ENCODE peak calls at places on chromosome 11, in six cellular contexts. One of them, this sample, is unnamed.

GRCh38 chr11:35893796-35894475 is 49.9 kb upstream of the LDLRAD3 start:
- DNase-seq in posterior cingulate gyrus: no peak
- DNase-seq in stimulated activated CD4-positive, alpha-beta T cell treated with anti-CD3 and anti-CD28 coated beads, Interleukin-12 subunit alpha, Interleukin-12 subunit beta, amount 100 ng/mL, for 4 hours: no peak
- DNase-seq in fibroblast of pulmonary artery: peak
- DNase-seq in ACHN: no peak
- DNase-seq in mucosa of descending colon: no peak
- DNase-seq in this sample: peak

GRCh38 chr11:34512810-34513673 is 552 bp downstream of the ELF5 start:
- DNase-seq in stimulated activated CD4-positive, alpha-beta T cell treated with anti-CD3 and anti-CD28 coated beads, Interleukin-12 subunit alpha, Interleukin-12 subunit beta, amount 100 ng/mL, for 4 hours: peak
- DNase-seq in fibroblast of pulmonary artery: peak
- DNase-seq in mucosa of descending colon: no peak
- DNase-seq in ACHN: peak
- DNase-seq in posterior cingulate gyrus: peak
- DNase-seq in this sample: no peak

GRCh38 chr11:92954003-92954402 is 15.4 kb upstream of the MTNR1B start:
- DNase-seq in ACHN: no peak
- DNase-seq in mucosa of descending colon: no peak
- DNase-seq in stimulated activated CD4-positive, alpha-beta T cell treated with anti-CD3 and anti-CD28 coated beads, Interleukin-12 subunit alpha, Interleukin-12 subunit beta, amount 100 ng/mL, for 4 hours: no peak
- DNase-seq in fibroblast of pulmonary artery: no peak
- DNase-seq in posterior cingulate gyrus: no peak
- DNase-seq in this sample: no peak

GRCh38 chr11:12478743-12479142 is 101.4 kb downstream of the PARVA start:
- DNase-seq in ACHN: no peak
- DNase-seq in posterior cingulate gyrus: no peak
- DNase-seq in fibroblast of pulmonary artery: peak
- DNase-seq in stimulated activated CD4-positive, alpha-beta T cell treated with anti-CD3 and anti-CD28 coated beads, Interleukin-12 subunit alpha, Interleukin-12 subunit beta, amount 100 ng/mL, for 4 hours: no peak
- DNase-seq in mucosa of descending colon: no peak
- DNase-seq in this sample: no peak

GRCh38 chr11:47186076-47186936 is at the start of gene PACSIN3:
- DNase-seq in posterior cingulate gyrus: peak
- DNase-seq in mucosa of descending colon: no peak
- DNase-seq in ACHN: peak
- DNase-seq in stimulated activated CD4-positive, alpha-beta T cell treated with anti-CD3 and anti-CD28 coated beads, Interleukin-12 subunit alpha, Interleukin-12 subunit beta, amount 100 ng/mL, for 4 hours: peak
- DNase-seq in fibroblast of pulmonary artery: peak
- DNase-seq in this sample: peak

GRCh38 chr11:113085446-113085845 is 124.2 kb downstream of the NCAM1 start:
- DNase-seq in posterior cingulate gyrus: no peak
- DNase-seq in mucosa of descending colon: no peak
- DNase-seq in ACHN: no peak
- DNase-seq in stimulated activated CD4-positive, alpha-beta T cell treated with anti-CD3 and anti-CD28 coated beads, Interleukin-12 subunit alpha, Interleukin-12 subunit beta, amount 100 ng/mL, for 4 hours: no peak
- DNase-seq in fibroblast of pulmonary artery: no peak
- DNase-seq in this sample: no peak

GRCh38 chr11:44379141-44380008 is 69.4 kb upstream of the ALX4 start:
- DNase-seq in posterior cingulate gyrus: no peak
- DNase-seq in mucosa of descending colon: no peak
- DNase-seq in stimulated activated CD4-positive, alpha-beta T cell treated with anti-CD3 and anti-CD28 coated beads, Interleukin-12 subunit alpha, Interleukin-12 subunit beta, amount 100 ng/mL, for 4 hours: no peak
- DNase-seq in ACHN: no peak
- DNase-seq in fibroblast of pulmonary artery: no peak
- DNase-seq in this sample: no peak

GRCh38 chr11:72236083-72236697 is 7.8 kb downstream of the PHOX2A start:
- DNase-seq in ACHN: no peak
- DNase-seq in stimulated activated CD4-positive, alpha-beta T cell treated with anti-CD3 and anti-CD28 coated beads, Interleukin-12 subunit alpha, Interleukin-12 subunit beta, amount 100 ng/mL, for 4 hours: no peak
- DNase-seq in fibroblast of pulmonary artery: no peak
- DNase-seq in mucosa of descending colon: no peak
- DNase-seq in posterior cingulate gyrus: no peak
- DNase-seq in this sample: no peak

GRCh38 chr11:134658481-134659080 is 246.5 kb upstream of the B3GAT1 start:
- DNase-seq in posterior cingulate gyrus: no peak
- DNase-seq in ACHN: no peak
- DNase-seq in fibroblast of pulmonary artery: no peak
- DNase-seq in mucosa of descending colon: no peak
- DNase-seq in stimulated activated CD4-positive, alpha-beta T cell treated with anti-CD3 and anti-CD28 coated beads, Interleukin-12 subunit alpha, Interleukin-12 subunit beta, amount 100 ng/mL, for 4 hours: no peak
- DNase-seq in this sample: no peak

GRCh38 chr11:128405693-128406364 is 181.5 kb downstream of the ETS1 start:
- DNase-seq in fibroblast of pulmonary artery: peak
- DNase-seq in stimulated activated CD4-positive, alpha-beta T cell treated with anti-CD3 and anti-CD28 coated beads, Interleukin-12 subunit alpha, Interleukin-12 subunit beta, amount 100 ng/mL, for 4 hours: no peak
- DNase-seq in mucosa of descending colon: no peak
- DNase-seq in posterior cingulate gyrus: no peak
- DNase-seq in ACHN: no peak
- DNase-seq in this sample: no peak

GRCh38 chr11:15603208-15603607 is 488.5 kb downstream of the INSC start:
- DNase-seq in mucosa of descending colon: no peak
- DNase-seq in ACHN: no peak
- DNase-seq in posterior cingulate gyrus: no peak
- DNase-seq in stimulated activated CD4-positive, alpha-beta T cell treated with anti-CD3 and anti-CD28 coated beads, Interleukin-12 subunit alpha, Interleukin-12 subunit beta, amount 100 ng/mL, for 4 hours: no peak
- DNase-seq in fibroblast of pulmonary artery: no peak
- DNase-seq in this sample: no peak

GRCh38 chr11:1478011-1478410 is 8.6 kb downstream of the MOB2 start:
- DNase-seq in fibroblast of pulmonary artery: no peak
- DNase-seq in ACHN: no peak
- DNase-seq in mucosa of descending colon: no peak
- DNase-seq in stimulated activated CD4-positive, alpha-beta T cell treated with anti-CD3 and anti-CD28 coated beads, Interleukin-12 subunit alpha, Interleukin-12 subunit beta, amount 100 ng/mL, for 4 hours: no peak
- DNase-seq in posterior cingulate gyrus: peak
- DNase-seq in this sample: no peak

GRCh38 chr11:102829671-102830070 is 13.7 kb downstream of the MMP3 start:
- DNase-seq in ACHN: no peak
- DNase-seq in posterior cingulate gyrus: no peak
- DNase-seq in fibroblast of pulmonary artery: no peak
- DNase-seq in mucosa of descending colon: no peak
- DNase-seq in stimulated activated CD4-positive, alpha-beta T cell treated with anti-CD3 and anti-CD28 coated beads, Interleukin-12 subunit alpha, Interleukin-12 subunit beta, amount 100 ng/mL, for 4 hours: no peak
- DNase-seq in this sample: no peak

GRCh38 chr11:64672875-64673274 is 50.1 kb downstream of the NRXN2 start:
- DNase-seq in fibroblast of pulmonary artery: no peak
- DNase-seq in posterior cingulate gyrus: no peak
- DNase-seq in stimulated activated CD4-positive, alpha-beta T cell treated with anti-CD3 and anti-CD28 coated beads, Interleukin-12 subunit alpha, Interleukin-12 subunit beta, amount 100 ng/mL, for 4 hours: no peak
- DNase-seq in ACHN: no peak
- DNase-seq in mucosa of descending colon: no peak
- DNase-seq in this sample: no peak

GRCh38 chr11:78078218-78079167 is 1.2 kb downstream of the NDUFC2 start:
- DNase-seq in ACHN: no peak
- DNase-seq in posterior cingulate gyrus: no peak
- DNase-seq in fibroblast of pulmonary artery: no peak
- DNase-seq in stimulated activated CD4-positive, alpha-beta T cell treated with anti-CD3 and anti-CD28 coated beads, Interleukin-12 subunit alpha, Interleukin-12 subunit beta, amount 100 ng/mL, for 4 hours: no peak
- DNase-seq in mucosa of descending colon: no peak
- DNase-seq in this sample: no peak

GRCh38 chr11:30328676-30329075 is 5.8 kb downstream of the ARL14EP start:
- DNase-seq in ACHN: no peak
- DNase-seq in posterior cingulate gyrus: no peak
- DNase-seq in mucosa of descending colon: no peak
- DNase-seq in fibroblast of pulmonary artery: peak
- DNase-seq in stimulated activated CD4-positive, alpha-beta T cell treated with anti-CD3 and anti-CD28 coated beads, Interleukin-12 subunit alpha, Interleukin-12 subunit beta, amount 100 ng/mL, for 4 hours: no peak
- DNase-seq in this sample: no peak

GRCh38 chr11:58503361-58503856 is 4.5 kb downstream of the OR5B21 start:
- DNase-seq in stimulated activated CD4-positive, alpha-beta T cell treated with anti-CD3 and anti-CD28 coated beads, Interleukin-12 subunit alpha, Interleukin-12 subunit beta, amount 100 ng/mL, for 4 hours: no peak
- DNase-seq in ACHN: no peak
- DNase-seq in mucosa of descending colon: no peak
- DNase-seq in posterior cingulate gyrus: no peak
- DNase-seq in fibroblast of pulmonary artery: no peak
- DNase-seq in this sample: no peak

GRCh38 chr11:132876301-132877071 is 655.8 kb downstream of the OPCML start:
- DNase-seq in ACHN: no peak
- DNase-seq in fibroblast of pulmonary artery: no peak
- DNase-seq in posterior cingulate gyrus: no peak
- DNase-seq in mucosa of descending colon: no peak
- DNase-seq in stimulated activated CD4-positive, alpha-beta T cell treated with anti-CD3 and anti-CD28 coated beads, Interleukin-12 subunit alpha, Interleukin-12 subunit beta, amount 100 ng/mL, for 4 hours: no peak
- DNase-seq in this sample: no peak

GRCh38 chr11:64976651-64977050 is 4.7 kb upstream of the MAJIN start:
- DNase-seq in ACHN: no peak
- DNase-seq in mucosa of descending colon: peak
- DNase-seq in stimulated activated CD4-positive, alpha-beta T cell treated with anti-CD3 and anti-CD28 coated beads, Interleukin-12 subunit alpha, Interleukin-12 subunit beta, amount 100 ng/mL, for 4 hours: no peak
- DNase-seq in fibroblast of pulmonary artery: no peak
- DNase-seq in posterior cingulate gyrus: no peak
- DNase-seq in this sample: no peak

GRCh38 chr11:129277216-129277838 is 85.2 kb upstream of the ARHGAP32 start:
- DNase-seq in stimulated activated CD4-positive, alpha-beta T cell treated with anti-CD3 and anti-CD28 coated beads, Interleukin-12 subunit alpha, Interleukin-12 subunit beta, amount 100 ng/mL, for 4 hours: no peak
- DNase-seq in fibroblast of pulmonary artery: no peak
- DNase-seq in ACHN: peak
- DNase-seq in posterior cingulate gyrus: no peak
- DNase-seq in mucosa of descending colon: no peak
- DNase-seq in this sample: no peak

GRCh38 chr11:84854498-84854880 is 772.7 kb downstream of the DLG2 start:
- DNase-seq in posterior cingulate gyrus: no peak
- DNase-seq in stimulated activated CD4-positive, alpha-beta T cell treated with anti-CD3 and anti-CD28 coated beads, Interleukin-12 subunit alpha, Interleukin-12 subunit beta, amount 100 ng/mL, for 4 hours: no peak
- DNase-seq in mucosa of descending colon: no peak
- DNase-seq in ACHN: no peak
- DNase-seq in fibroblast of pulmonary artery: no peak
- DNase-seq in this sample: no peak

GRCh38 chr11:64453466-64453865 is 94.5 kb downstream of the RPS6KA4 start:
- DNase-seq in mucosa of descending colon: no peak
- DNase-seq in ACHN: no peak
- DNase-seq in fibroblast of pulmonary artery: no peak
- DNase-seq in posterior cingulate gyrus: no peak
- DNase-seq in stimulated activated CD4-positive, alpha-beta T cell treated with anti-CD3 and anti-CD28 coated beads, Interleukin-12 subunit alpha, Interleukin-12 subunit beta, amount 100 ng/mL, for 4 hours: no peak
- DNase-seq in this sample: peak

GRCh38 chr11:2221591-2221990 is 48.8 kb downstream of the ASCL2 start:
- DNase-seq in ACHN: no peak
- DNase-seq in fibroblast of pulmonary artery: no peak
- DNase-seq in stimulated activated CD4-positive, alpha-beta T cell treated with anti-CD3 and anti-CD28 coated beads, Interleukin-12 subunit alpha, Interleukin-12 subunit beta, amount 100 ng/mL, for 4 hours: no peak
- DNase-seq in posterior cingulate gyrus: no peak
- DNase-seq in mucosa of descending colon: no peak
- DNase-seq in this sample: no peak

GRCh38 chr11:61683116-61683515 is 2.9 kb downstream of the DAGLA start:
- DNase-seq in fibroblast of pulmonary artery: no peak
- DNase-seq in mucosa of descending colon: no peak
- DNase-seq in posterior cingulate gyrus: no peak
- DNase-seq in stimulated activated CD4-positive, alpha-beta T cell treated with anti-CD3 and anti-CD28 coated beads, Interleukin-12 subunit alpha, Interleukin-12 subunit beta, amount 100 ng/mL, for 4 hours: no peak
- DNase-seq in ACHN: no peak
- DNase-seq in this sample: no peak

GRCh38 chr11:57100638-57101312 is 81.0 kb upstream of the LRRC55 start:
- DNase-seq in posterior cingulate gyrus: no peak
- DNase-seq in mucosa of descending colon: no peak
- DNase-seq in ACHN: no peak
- DNase-seq in fibroblast of pulmonary artery: peak
- DNase-seq in stimulated activated CD4-positive, alpha-beta T cell treated with anti-CD3 and anti-CD28 coated beads, Interleukin-12 subunit alpha, Interleukin-12 subunit beta, amount 100 ng/mL, for 4 hours: no peak
- DNase-seq in this sample: no peak

This sample was measured in RWPE2.